ENCODE peak calls at places on chromosome 6, in four cellular contexts. L is fibroblast of pulmonary artery, I is GM23338, J is endodermal cell. C is an unnamed sample.

GRCh38 chr6:99608886-99609482 is 2.4 kb downstream of the PRDM13 start:
- DNase-seq in L (no peak), I (no peak), J (peak), C (no peak)

GRCh38 chr6:47134476-47135189 is 92.5 kb upstream of the ADGRF1 start:
- DNase-seq in J (no peak), L (peak), I (no peak), C (peak)

GRCh38 chr6:129730477-129731165 is 20.6 kb upstream of the ARHGAP18 start:
- DNase-seq in L (peak), I (peak), J (peak), C (peak)

GRCh38 chr6:22622390-22622789 is 53.0 kb downstream of the HDGFL1 start:
- DNase-seq in J (no peak), L (no peak), I (no peak), C (no peak)

GRCh38 chr6:138647006-138647405 is 126.6 kb upstream of the CCDC28A start:
- DNase-seq in J (no peak), L (peak), I (no peak), C (peak)

GRCh38 chr6:89449182-89449581 is 16.2 kb downstream of the ANKRD6 start:
- DNase-seq in L (no peak), J (no peak), I (no peak), C (no peak)

GRCh38 chr6:20313960-20314530 is 87.6 kb upstream of the E2F3 start:
- DNase-seq in I (no peak), J (no peak), L (no peak), C (no peak)

GRCh38 chr6:146985111-146985510 is 219.1 kb upstream of the STXBP5 start:
- DNase-seq in J (no peak), I (peak), L (no peak), C (peak)

GRCh38 chr6:11493979-11494378 is 43.6 kb upstream of the TMEM170B start:
- DNase-seq in I (no peak), L (no peak), J (no peak), C (no peak)

GRCh38 chr6:40845588-40845987 is 193.4 kb downstream of the UNC5CL start:
- DNase-seq in I (peak), J (peak), L (peak), C (peak)

GRCh38 chr6:97240222-97240621 is 42.8 kb downstream of the MMS22L start:
- DNase-seq in L (peak), I (no peak), J (no peak), C (peak)

GRCh38 chr6:3390698-3391097 is 66.2 kb downstream of the SLC22A23 start:
- DNase-seq in I (no peak), J (no peak), L (peak), C (peak)

GRCh38 chr6:166007349-166008263 is 160.0 kb downstream of the TBXT start:
- DNase-seq in J (no peak), I (no peak), L (peak), C (no peak)

GRCh38 chr6:136334853-136335252 is 45.2 kb upstream of the BCLAF1 start:
- DNase-seq in L (no peak), I (peak), J (peak), C (no peak)
- TF ChIP-seq CTCF in L (peak), I (peak), J (peak), C (no peak)

DNA sequence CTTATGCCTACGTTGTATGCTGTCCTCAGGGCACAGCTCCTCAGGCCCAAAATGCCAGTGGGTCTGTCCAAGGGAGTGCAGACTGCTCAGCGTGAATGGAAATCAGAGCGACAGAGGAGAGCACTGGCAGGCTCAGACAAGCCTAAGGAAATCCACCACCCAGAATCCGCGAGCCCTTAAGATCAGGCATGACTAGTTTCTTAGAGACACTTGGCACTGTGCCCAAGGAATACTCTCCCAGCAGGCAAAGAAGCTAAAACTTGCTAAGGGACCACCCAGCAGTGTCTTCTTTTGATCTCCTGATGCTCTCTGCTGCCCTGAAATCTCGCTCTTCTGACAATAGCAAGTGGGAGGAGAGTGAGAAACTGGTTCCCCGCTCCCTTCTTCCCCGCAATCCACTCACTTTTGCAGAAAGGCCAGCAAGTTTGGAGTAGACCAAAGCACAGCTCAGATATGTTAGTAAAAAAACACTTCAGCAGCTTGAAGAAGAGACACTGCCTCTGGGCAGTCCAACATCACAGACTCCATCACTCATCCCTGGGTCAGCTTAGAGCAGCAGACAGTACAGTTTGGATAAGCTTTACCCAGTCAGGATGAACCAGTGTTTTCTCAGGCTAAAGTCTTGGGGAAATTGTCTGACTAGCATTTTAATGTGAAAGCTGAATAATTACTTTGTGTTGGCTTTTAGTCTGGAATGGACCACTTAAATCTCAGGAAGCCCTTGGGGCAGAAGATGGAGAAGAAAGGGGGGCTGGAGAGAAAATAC is 32.4 kb downstream of the TRAF3IP2 start:
- DNase-seq in L (peak), J (no peak), I (no peak), C (peak)
- TF ChIP-seq CTCF in L (no peak), J (no peak), I (no peak), C (no peak)

DNA sequence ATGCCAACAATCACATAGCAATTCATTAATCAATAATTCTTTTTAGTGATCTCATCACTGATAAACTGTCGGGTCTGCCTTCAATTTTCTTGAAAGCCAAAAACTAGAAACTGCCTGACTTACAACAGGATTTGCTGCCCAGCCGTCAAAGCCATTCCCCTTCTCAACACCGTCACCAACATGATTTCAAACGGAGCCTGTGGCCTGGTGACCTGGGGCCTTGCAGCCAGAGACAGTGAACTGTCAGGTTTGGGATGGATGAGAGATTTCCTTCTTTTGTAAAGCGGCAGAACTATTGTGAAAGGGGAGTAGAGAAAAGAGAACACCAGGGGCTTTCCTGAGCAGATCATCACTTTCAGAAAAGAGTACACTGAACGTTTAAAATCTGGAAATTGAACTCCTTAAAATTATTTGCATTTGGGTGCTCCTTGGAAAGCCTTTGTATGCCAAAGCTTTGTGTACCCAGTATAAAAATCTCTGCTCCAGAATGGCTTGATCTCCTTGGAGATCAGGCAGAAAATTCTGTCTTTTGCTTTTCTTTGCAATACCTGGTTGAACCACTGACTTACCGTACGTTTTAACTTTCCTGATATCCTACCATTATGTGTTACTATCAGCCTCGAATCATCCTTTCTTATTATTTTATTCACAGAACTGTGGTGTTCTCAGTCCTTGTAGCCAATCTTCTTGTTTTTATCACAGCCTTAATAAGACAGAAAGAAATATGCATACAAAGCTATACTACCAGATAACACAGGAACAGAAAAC is 125.2 kb downstream of the PACRG start:
- DNase-seq in J (peak), L (no peak), I (peak), C (no peak)
- TF ChIP-seq CTCF in J (no peak), L (no peak), I (no peak), C (no peak)

GRCh38 chr6:74574794-74575193 is 631.1 kb downstream of the COL12A1 start:
- DNase-seq in L (peak), I (peak), J (peak), C (peak)
- TF ChIP-seq CTCF in L (peak), I (peak), J (peak), C (peak)

GRCh38 chr6:87919001-87919400 is 128.6 kb upstream of the SPACA1 start:
- DNase-seq in J (no peak), I (no peak), L (no peak), C (no peak)
- TF ChIP-seq CTCF in J (no peak), I (no peak), L (no peak), C (no peak)

GRCh38 chr6:76682842-76683241 is 610.4 kb upstream of the IMPG1 start:
- DNase-seq in L (peak), I (peak), J (no peak), C (peak)

GRCh38 chr6:76683985-76684384 is 611.5 kb upstream of the IMPG1 start:
- DNase-seq in I (peak), L (no peak), J (peak), C (no peak)

GRCh38 chr6:76677017-76677416 is 604.6 kb upstream of the IMPG1 start:
- DNase-seq in I (no peak), L (no peak), J (no peak), C (no peak)

GRCh38 chr6:76684881-76685280 is 612.4 kb upstream of the IMPG1 start:
- DNase-seq in J (peak), L (peak), I (peak), C (no peak)

DNA sequence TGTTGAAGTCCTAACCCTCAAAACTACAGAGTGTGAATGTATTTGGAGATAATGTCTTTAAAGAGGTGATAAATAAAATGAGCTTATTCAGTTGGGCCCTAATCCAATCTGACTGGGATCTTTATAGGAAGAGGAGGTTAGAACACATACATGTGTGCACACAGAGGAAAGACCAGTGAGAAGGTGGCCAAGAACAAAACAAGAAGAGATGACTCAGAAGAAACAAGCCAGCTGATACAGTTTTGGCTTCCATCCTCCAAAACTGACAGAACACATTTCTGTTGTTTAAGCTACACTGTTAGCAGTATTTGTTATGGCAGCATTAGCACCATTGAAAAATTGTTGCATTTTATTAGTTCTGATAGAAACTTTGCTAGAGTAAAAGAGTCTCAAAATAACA is 609.3 kb upstream of the IMPG1 start:
- DNase-seq in L (peak), J (no peak), I (no peak), C (peak)
- TF ChIP-seq CTCF in L (no peak), J (no peak), I (no peak), C (no peak)

DNA sequence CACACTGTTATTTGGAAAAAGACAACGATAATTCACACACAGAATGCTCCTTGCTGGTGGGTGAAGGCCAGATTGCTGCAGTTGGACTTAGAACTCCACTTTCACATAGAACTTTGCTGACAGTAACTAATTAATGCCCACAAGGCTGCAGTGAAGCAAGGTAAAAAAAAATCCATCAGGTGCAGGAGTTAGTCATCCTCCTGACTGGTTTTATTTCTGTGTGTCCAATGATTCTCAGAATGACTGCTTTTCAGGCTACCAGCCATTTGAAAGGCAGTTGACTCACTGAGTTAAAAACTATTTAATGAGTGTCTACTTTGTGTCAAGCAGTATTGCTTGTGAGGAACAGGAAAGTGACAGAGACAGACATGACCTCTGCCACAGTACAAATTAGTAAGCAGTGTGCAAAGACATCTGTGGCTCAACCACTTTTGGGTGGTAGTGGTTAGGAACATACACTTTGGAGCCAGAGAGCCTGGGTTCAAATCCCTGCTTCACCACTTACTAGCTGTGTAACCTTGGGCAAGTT is 41.9 kb downstream of the ELOVL5 start:
- DNase-seq in J (no peak), I (no peak), L (no peak), C (peak)
- TF ChIP-seq CTCF in J (no peak), I (no peak), L (no peak), C (no peak)

GRCh38 chr6:152595507-152595906 is 41.7 kb downstream of the SYNE1 start:
- DNase-seq in I (peak), L (peak), J (peak), C (peak)
- TF ChIP-seq CTCF in I (peak), L (peak), J (peak), C (peak)

DNA sequence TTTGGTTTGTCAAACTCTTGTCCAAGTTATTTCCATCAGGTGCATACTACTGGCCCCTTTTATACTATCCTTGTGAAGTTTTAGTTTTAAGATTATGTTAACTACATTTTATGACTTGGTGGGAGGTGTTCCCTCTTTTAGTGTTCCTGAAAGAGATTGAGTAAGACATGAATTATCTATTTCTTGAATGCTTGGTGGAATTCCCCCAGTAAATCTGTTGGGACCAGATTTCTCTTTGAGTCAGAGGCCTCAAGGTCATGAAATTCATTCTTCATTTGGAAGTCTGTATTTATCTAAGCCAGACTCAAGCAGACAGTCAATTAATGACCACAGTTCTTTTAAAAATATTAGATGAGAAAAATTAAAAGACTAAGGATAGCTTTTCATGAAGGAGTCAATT is 81.3 kb downstream of the MOXD1 start:
- DNase-seq in L (peak), J (no peak), I (no peak), C (no peak)
- TF ChIP-seq CTCF in L (no peak), J (no peak), I (no peak), C (no peak)

GRCh38 chr6:12602951-12603710 is 113.4 kb upstream of the PHACTR1 start:
- DNase-seq in I (peak), J (no peak), L (peak), C (peak)

GRCh38 chr6:12602342-12602741 is 114.2 kb upstream of the PHACTR1 start:
- DNase-seq in L (peak), J (no peak), I (no peak), C (no peak)

GRCh38 chr6:12605888-12606345 is 110.7 kb upstream of the PHACTR1 start:
- DNase-seq in I (peak), L (peak), J (peak), C (peak)

GRCh38 chr6:12601881-12602280 is 114.7 kb upstream of the PHACTR1 start:
- DNase-seq in I (no peak), L (peak), J (no peak), C (no peak)

GRCh38 chr6:12603711-12604049 is 112.9 kb upstream of the PHACTR1 start:
- DNase-seq in L (no peak), I (no peak), J (no peak), C (no peak)
- TF ChIP-seq CTCF in L (no peak), I (no peak), J (peak), C (no peak)